ENCODE peak calls at places on chromosomes 13 and 19, in seven cellular contexts. F is HCT116, X is GM12878, J is GM23338, I is K562, Z is H1, H is endothelial cell of umbilical vein. G is an unnamed sample.

GRCh38 chr13:70237131-70237530 is 128.9 kb upstream of the KLHL1 start:
- DNase-seq in F (no peak), X (no peak), J (no peak), I (no peak), Z (no peak), H (no peak), G (no peak)

GRCh38 chr19:49017666-49018351 is 918 bp upstream of the LHB start:
- DNase-seq in F (peak), X (no peak), J (peak), I (peak), Z (no peak), H (peak), G (no peak)

GRCh38 chr13:42969558-42970172 is 22.4 kb downstream of the EPSTI1 start:
- DNase-seq in F (peak), X (no peak), J (peak), I (peak), Z (no peak), H (peak), G (no peak)

GRCh38 chr13:65594255-65594654 is 1635.9 kb downstream of the PCDH9 start:
- DNase-seq in F (no peak), X (no peak), J (no peak), I (no peak), Z (no peak), H (no peak), G (no peak)

GRCh38 chr13:32491028-32491427 is 47.6 kb downstream of the N4BP2L2 start:
- DNase-seq in F (no peak), X (no peak), J (no peak), I (no peak), Z (no peak), H (no peak), G (peak)

GRCh38 chr13:110311721-110312668 is 4.9 kb downstream of the COL4A2 start:
- DNase-seq in F (no peak), X (no peak), J (no peak), I (no peak), Z (no peak), H (no peak), G (no peak)

GRCh38 chr13:83151308-83151660 is 731.0 kb downstream of the SLITRK1 start:
- DNase-seq in F (no peak), X (no peak), J (no peak), I (no peak), Z (no peak), H (no peak), G (no peak)

GRCh38 chr19:35716735-35716984 is 1.1 kb upstream of the KMT2B start:
- DNase-seq in F (no peak), X (no peak), J (no peak), I (no peak), Z (no peak), H (no peak), G (no peak)

GRCh38 chr13:91776650-91777193 is 378.3 kb downstream of the GPC5 start:
- DNase-seq in F (no peak), X (no peak), J (no peak), I (no peak), Z (no peak), H (no peak), G (no peak)
- TF ChIP-seq POLR2AphosphoS5 in F (no peak), X (no peak), J (no peak), I (no peak), Z (no peak), H (no peak), G (no peak)

GRCh38 chr19:1522838-1523237 is 1.0 kb upstream of the PLK5 start:
- DNase-seq in F (no peak), X (no peak), J (no peak), I (no peak), Z (no peak), H (no peak), G (no peak)

GRCh38 chr19:1524972-1525325 is 1.1 kb downstream of the PLK5 start:
- DNase-seq in F (no peak), X (no peak), J (no peak), I (no peak), Z (no peak), H (no peak), G (no peak)

GRCh38 chr19:1524206-1524971 is 512 bp downstream of the PLK5 start:
- DNase-seq in F (no peak), X (no peak), J (no peak), I (peak), Z (no peak), H (no peak), G (no peak)

GRCh38 chr19:1522061-1522460 is 1.8 kb upstream of the PLK5 start:
- DNase-seq in F (no peak), X (no peak), J (no peak), I (no peak), Z (no peak), H (no peak), G (no peak)

GRCh38 chr19:1523412-1524205 is at the start of gene PLK5:
- DNase-seq in F (no peak), X (no peak), J (peak), I (peak), Z (no peak), H (no peak), G (no peak)
- TF ChIP-seq EZH2 in F (no peak), X (no peak), J (no peak), I (no peak), Z (peak), H (no peak), G (no peak)

GRCh38 chr19:3433805-3434540 is 46.4 kb downstream of the SMIM24 start:
- DNase-seq in F (no peak), X (no peak), J (no peak), I (no peak), Z (no peak), H (no peak), G (no peak)
- H3K4me3 ChIP-seq in F (peak), X (peak), J (peak), I (peak), Z (peak), H (no peak), G (no peak)

GRCh38 chr13:44176173-44176572 is 197.5 kb upstream of the SERP2 start:
- DNase-seq in F (no peak), X (no peak), J (no peak), I (no peak), Z (no peak), H (no peak), G (no peak)
- TF ChIP-seq POLR2AphosphoS5 in F (no peak), X (no peak), J (no peak), I (no peak), Z (no peak), H (no peak), G (no peak)

DNA sequence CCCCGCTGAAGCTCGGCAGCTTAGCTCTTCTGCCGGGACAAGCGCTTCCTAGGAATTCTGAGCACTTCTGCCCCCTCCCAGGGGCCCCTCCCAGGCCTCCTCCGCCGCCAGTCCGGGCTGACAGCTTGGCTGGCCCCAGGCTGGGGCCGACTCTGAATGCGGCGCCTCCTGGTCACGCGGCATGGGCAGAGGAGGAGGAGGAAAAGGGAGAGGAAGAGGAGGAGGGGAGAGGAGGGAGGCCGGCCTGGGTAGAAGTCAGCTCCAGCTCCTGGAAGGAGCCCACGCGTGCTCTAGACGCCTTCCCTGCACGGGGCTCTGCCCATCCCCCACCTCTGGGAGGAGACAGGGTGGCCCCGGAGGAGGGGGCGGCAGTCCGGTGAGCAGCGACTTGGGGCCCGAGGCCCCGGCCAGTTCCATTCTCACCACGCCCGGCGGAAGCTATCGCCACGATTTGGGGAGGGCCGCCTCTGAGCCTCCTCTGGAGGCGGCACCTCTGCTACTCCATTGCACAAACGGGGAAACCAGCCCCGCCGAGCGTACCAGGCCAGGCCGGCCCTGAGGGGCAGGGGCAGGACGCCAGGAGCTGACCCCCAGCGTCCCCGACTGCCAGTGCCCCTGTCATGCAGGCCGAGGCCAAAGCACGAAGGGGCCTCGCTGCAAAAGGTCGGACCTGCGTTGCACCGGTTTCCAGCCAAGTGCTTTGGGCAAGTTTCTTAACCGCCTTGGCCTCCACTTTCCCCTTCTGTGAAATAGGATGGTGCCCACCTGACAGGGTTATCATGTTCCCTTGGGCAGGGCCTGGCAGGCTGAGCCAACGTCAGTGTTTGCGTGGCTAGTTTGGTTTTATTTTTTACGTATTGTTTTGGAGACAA is 31.6 kb downstream of the CCNE1 start:
- DNase-seq in F (no peak), X (no peak), J (peak), I (peak), Z (no peak), H (no peak), G (no peak)
- TF ChIP-seq EZH2 in F (no peak), X (no peak), J (no peak), I (no peak), Z (no peak), H (peak), G (no peak)

GRCh38 chr13:37349916-37350315 is 244.5 kb upstream of the CSNK1A1L start:
- DNase-seq in F (no peak), X (no peak), J (no peak), I (no peak), Z (no peak), H (no peak), G (no peak)
- H3K4me3 ChIP-seq in F (no peak), X (no peak), J (no peak), I (no peak), Z (no peak), H (no peak), G (no peak)

DNA sequence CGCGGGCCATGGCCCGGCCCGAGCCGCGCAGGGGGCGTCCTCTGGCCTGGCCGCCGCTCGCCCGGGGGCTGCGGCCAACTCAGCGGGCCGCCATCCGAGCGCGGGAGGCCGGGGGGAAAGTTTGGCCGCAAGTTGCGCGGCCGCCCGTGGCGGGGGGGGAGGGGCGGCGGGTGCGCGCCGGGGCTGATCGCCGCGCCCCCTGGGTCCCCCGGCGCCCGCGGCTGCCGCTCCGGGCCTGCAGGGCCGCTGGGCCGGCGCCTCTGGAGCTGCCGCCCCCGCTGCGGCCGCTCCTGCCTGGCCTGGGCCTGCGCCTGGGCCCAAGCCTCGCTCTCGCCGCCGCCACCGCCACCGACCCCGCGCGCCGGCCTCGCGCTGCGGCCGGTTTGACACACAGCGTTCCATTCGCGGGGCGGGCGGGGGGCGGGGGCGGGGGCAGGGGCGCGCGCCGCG is at the start of gene NR2F6:
- DNase-seq in F (no peak), X (no peak), J (no peak), I (peak), Z (no peak), H (no peak), G (no peak)
- TF ChIP-seq POLR2AphosphoS5 in F (peak), X (no peak), J (peak), I (peak), Z (peak), H (peak), G (no peak)